ENCODE peak calls at places on chromosome 1, in ten cellular contexts. Q is body of pancreas, Z is prostate gland, G is transverse colon, B is adrenal gland, A is heart left ventricle, X is stomach, L is uterus, P is suprapubic skin, F is spleen. N is an unnamed sample.

GRCh38 chr1:111184648-111185047 is 15.8 kb downstream of the DENND2D start:
- DNase-seq in Q (no peak), Z (no peak), G (no peak), B (no peak), A (no peak), X (no peak), L (no peak), P (no peak), F (no peak), N (no peak)

GRCh38 chr1:209029737-209030136 is 553.8 kb upstream of the CAMK1G start:
- DNase-seq in Q (no peak), Z (no peak), G (no peak), B (no peak), A (no peak), X (no peak), L (no peak), P (no peak), F (no peak), N (no peak)

GRCh38 chr1:38701088-38701487 is 158.5 kb downstream of the RRAGC start:
- DNase-seq in Q (no peak), Z (no peak), G (no peak), B (no peak), A (no peak), X (no peak), L (no peak), P (no peak), F (no peak), N (no peak)

GRCh38 chr1:23718482-23718881 is 24.8 kb upstream of the ELOA start:
- DNase-seq in Q (peak), Z (no peak), G (no peak), B (no peak), A (no peak), X (no peak), L (no peak), P (no peak), F (peak), N (no peak)

GRCh38 chr1:161510477-161510876 is 5.2 kb downstream of the FCGR2A start:
- DNase-seq in Q (no peak), Z (no peak), G (no peak), B (no peak), A (no peak), X (no peak), L (no peak), P (no peak), F (no peak), N (no peak)

GRCh38 chr1:248611883-248612282 is 14.4 kb upstream of the OR2T10 start:
- DNase-seq in Q (no peak), Z (no peak), G (no peak), B (no peak), A (no peak), X (no peak), L (no peak), P (no peak), F (no peak), N (peak)

GRCh38 chr1:87398644-87399043 is 70.0 kb downstream of the LMO4 start:
- DNase-seq in Q (no peak), Z (no peak), G (no peak), B (no peak), A (no peak), X (no peak), L (no peak), P (no peak), F (no peak), N (no peak)

GRCh38 chr1:32215629-32216505 is 6.3 kb downstream of the TMEM234 start:
- DNase-seq in Q (peak), Z (peak), G (peak), B (peak), A (peak), X (peak), L (peak), P (no peak), F (no peak), N (peak)

GRCh38 chr1:186155594-186155993 is 219.5 kb downstream of the TPR start:
- DNase-seq in Q (no peak), Z (no peak), G (no peak), B (no peak), A (no peak), X (no peak), L (no peak), P (no peak), F (no peak), N (peak)

GRCh38 chr1:15691434-15692032 is 7.4 kb downstream of the PLEKHM2 start:
- DNase-seq in Q (no peak), Z (no peak), G (no peak), B (no peak), A (peak), X (no peak), L (peak), P (no peak), F (no peak), N (no peak)

GRCh38 chr1:226403522-226404034 is 4.3 kb downstream of the PARP1 start:
- DNase-seq in Q (peak), Z (no peak), G (no peak), B (no peak), A (no peak), X (no peak), L (no peak), P (peak), F (no peak), N (peak)

GRCh38 chr1:243345205-243345604 is 89.4 kb downstream of the SDCCAG8 start:
- DNase-seq in Q (peak), Z (peak), G (no peak), B (no peak), A (no peak), X (no peak), L (no peak), P (no peak), F (no peak), N (peak)

GRCh38 chr1:155681776-155682175 is 6.8 kb downstream of the YY1AP1 start:
- DNase-seq in Q (no peak), Z (no peak), G (no peak), B (no peak), A (no peak), X (no peak), L (no peak), P (no peak), F (no peak), N (no peak)

GRCh38 chr1:23865543-23865930 is 2.6 kb downstream of the FUCA1 start:
- DNase-seq in Q (peak), Z (peak), G (peak), B (peak), A (peak), X (peak), L (no peak), P (no peak), F (no peak), N (peak)

GRCh38 chr1:38741341-38741740 is 118.2 kb downstream of the RRAGC start:
- DNase-seq in Q (no peak), Z (no peak), G (no peak), B (peak), A (no peak), X (no peak), L (no peak), P (no peak), F (no peak), N (no peak)

GRCh38 chr1:101902199-101902598 is 94.5 kb downstream of the OLFM3 start:
- DNase-seq in Q (no peak), Z (no peak), G (no peak), B (no peak), A (no peak), X (no peak), L (no peak), P (no peak), F (no peak), N (no peak)

GRCh38 chr1:214259353-214259982 is 21.5 kb upstream of the SMYD2 start:
- DNase-seq in Q (no peak), Z (no peak), G (no peak), B (no peak), A (no peak), X (no peak), L (no peak), P (no peak), F (no peak), N (no peak)

GRCh38 chr1:183019860-183020259 is 3.4 kb upstream of the LAMC1 start:
- DNase-seq in Q (peak), Z (peak), G (no peak), B (no peak), A (peak), X (peak), L (no peak), P (no peak), F (no peak), N (no peak)
- TF ChIP-seq CTCF in Q (peak), Z (no peak), G (no peak), B (no peak), A (no peak), X (no peak), L (no peak), P (no peak), F (no peak), N (no peak)

GRCh38 chr1:165411396-165411795 is 33.5 kb downstream of the RXRG start:
- DNase-seq in Q (no peak), Z (no peak), G (no peak), B (no peak), A (no peak), X (no peak), L (no peak), P (no peak), F (no peak), N (no peak)

GRCh38 chr1:165409957-165410356 is 35.0 kb downstream of the RXRG start:
- DNase-seq in Q (no peak), Z (no peak), G (no peak), B (no peak), A (peak), X (no peak), L (no peak), P (no peak), F (no peak), N (no peak)

GRCh38 chr1:165407398-165407797 is 37.5 kb downstream of the RXRG start:
- DNase-seq in Q (no peak), Z (no peak), G (no peak), B (no peak), A (no peak), X (no peak), L (no peak), P (no peak), F (no peak), N (no peak)

GRCh38 chr1:165403835-165404482 is 41.0 kb downstream of the RXRG start:
- DNase-seq in Q (peak), Z (no peak), G (no peak), B (no peak), A (no peak), X (peak), L (no peak), P (no peak), F (no peak), N (peak)

GRCh38 chr1:165408518-165408917 is 36.4 kb downstream of the RXRG start:
- DNase-seq in Q (peak), Z (no peak), G (no peak), B (peak), A (no peak), X (peak), L (no peak), P (no peak), F (no peak), N (peak)
- TF ChIP-seq POLR2A in Q (no peak), Z (no peak), G (no peak), B (no peak), A (no peak), X (no peak), L (no peak), P (no peak), F (no peak), N (no peak)

DNA sequence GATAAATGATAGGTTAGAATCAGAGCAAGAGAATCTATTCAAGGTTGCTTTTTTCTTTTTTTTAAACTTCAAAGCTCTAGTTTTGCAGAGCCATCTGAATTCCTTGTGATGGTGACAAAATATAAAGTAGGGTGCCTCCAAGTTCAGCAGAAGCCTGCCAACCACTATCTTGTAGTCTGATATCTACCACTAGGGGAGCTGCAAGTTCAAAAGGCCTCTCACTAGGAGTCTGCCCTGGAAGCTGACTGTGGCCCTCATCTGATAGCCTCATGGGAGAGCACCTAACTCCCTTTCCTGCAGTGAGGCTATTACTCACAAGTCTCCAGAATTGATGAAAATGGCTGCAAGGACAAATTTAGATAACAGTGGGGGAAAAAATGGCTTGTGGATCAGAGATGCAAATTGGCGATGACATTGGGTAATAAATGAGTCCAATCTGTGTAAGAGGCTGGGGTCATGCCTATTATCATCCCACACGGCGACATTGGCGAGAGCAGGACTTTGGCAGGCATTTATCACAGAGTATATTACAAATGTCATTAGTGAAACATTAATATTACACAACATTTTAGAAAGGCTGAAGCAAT is 10.7 kb upstream of the ZP4 start:
- DNase-seq in Q (peak), Z (no peak), G (no peak), B (peak), A (no peak), X (no peak), L (no peak), P (no peak), F (no peak), N (peak)
- TF ChIP-seq CTCF in Q (peak), Z (no peak), G (peak), B (peak), A (no peak), X (no peak), L (no peak), P (peak), F (no peak), N (peak)

DNA sequence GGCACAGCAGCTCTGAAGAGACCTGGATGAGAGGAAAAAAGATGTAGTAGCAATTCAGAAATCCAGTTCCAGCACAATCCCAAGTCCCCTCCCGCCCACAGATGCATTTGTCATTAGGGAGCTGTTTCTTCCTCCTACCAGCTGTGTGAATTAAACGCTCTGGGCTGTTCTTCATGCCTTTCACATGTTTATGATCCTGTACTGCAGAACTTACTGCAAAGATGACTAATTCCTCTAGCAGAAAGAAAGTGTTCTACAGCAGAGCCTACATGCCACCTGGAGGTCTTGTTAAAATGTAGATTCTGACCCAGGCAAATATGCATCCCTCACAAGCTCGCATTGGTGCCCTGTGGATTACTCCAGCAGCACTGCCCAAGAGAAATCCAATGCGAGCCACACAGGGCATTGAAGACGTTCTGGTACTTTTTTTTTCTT is 6.5 kb downstream of the ENO1 start:
- DNase-seq in Q (no peak), Z (no peak), G (no peak), B (no peak), A (no peak), X (no peak), L (no peak), P (no peak), F (no peak), N (no peak)
- TF ChIP-seq POLR2A in Q (no peak), Z (no peak), G (no peak), B (no peak), A (no peak), X (no peak), L (no peak), P (no peak), F (no peak), N (no peak)

GRCh38 chr1:56589369-56589768 is 10.0 kb upstream of the PLPP3 start:
- DNase-seq in Q (no peak), Z (no peak), G (no peak), B (no peak), A (no peak), X (no peak), L (no peak), P (no peak), F (no peak), N (no peak)

GRCh38 chr1:56586502-56586901 is 7.1 kb upstream of the PLPP3 start:
- DNase-seq in Q (no peak), Z (no peak), G (no peak), B (no peak), A (no peak), X (no peak), L (no peak), P (no peak), F (peak), N (no peak)

GRCh38 chr1:56584910-56585528 is 5.7 kb upstream of the PLPP3 start:
- DNase-seq in Q (peak), Z (peak), G (no peak), B (no peak), A (no peak), X (no peak), L (no peak), P (no peak), F (no peak), N (peak)

GRCh38 chr1:56583957-56584468 is 4.7 kb upstream of the PLPP3 start:
- DNase-seq in Q (no peak), Z (no peak), G (no peak), B (no peak), A (no peak), X (no peak), L (no peak), P (no peak), F (no peak), N (no peak)

GRCh38 chr1:56585985-56586384 is 6.6 kb upstream of the PLPP3 start:
- DNase-seq in Q (no peak), Z (no peak), G (no peak), B (no peak), A (no peak), X (no peak), L (no peak), P (no peak), F (no peak), N (no peak)
- TF ChIP-seq CTCF in Q (no peak), Z (no peak), G (no peak), B (no peak), A (no peak), X (no peak), L (no peak), P (no peak), F (no peak), N (no peak)

GRCh38 chr1:85467036-85467435 is 2.1 kb upstream of the DDAH1 start:
- DNase-seq in Q (no peak), Z (no peak), G (no peak), B (no peak), A (no peak), X (no peak), L (no peak), P (no peak), F (no peak), N (no peak)

GRCh38 chr1:85463666-85464496 is 1.1 kb downstream of the DDAH1 start:
- DNase-seq in Q (no peak), Z (no peak), G (no peak), B (no peak), A (no peak), X (no peak), L (no peak), P (no peak), F (no peak), N (no peak)

GRCh38 chr1:85464497-85465098 is 361 bp downstream of the DDAH1 start:
- DNase-seq in Q (peak), Z (peak), G (peak), B (peak), A (peak), X (peak), L (peak), P (peak), F (peak), N (no peak)

GRCh38 chr1:85465791-85466134 is 804 bp upstream of the DDAH1 start:
- DNase-seq in Q (no peak), Z (no peak), G (no peak), B (no peak), A (no peak), X (no peak), L (no peak), P (no peak), F (no peak), N (no peak)

GRCh38 chr1:85465099-85465790 is at the start of gene DDAH1:
- DNase-seq in Q (peak), Z (peak), G (peak), B (peak), A (peak), X (peak), L (peak), P (peak), F (peak), N (no peak)
- TF ChIP-seq POLR2A in Q (peak), Z (peak), G (no peak), B (peak), A (no peak), X (no peak), L (peak), P (no peak), F (no peak), N (no peak)

GRCh38 chr1:204074274-204075115 is 1.6 kb downstream of the SOX13 start:
- DNase-seq in Q (peak), Z (no peak), G (peak), B (peak), A (peak), X (peak), L (peak), P (peak), F (peak), N (no peak)

GRCh38 chr1:204070895-204071294 is 2.0 kb upstream of the SOX13 start:
- DNase-seq in Q (no peak), Z (no peak), G (no peak), B (no peak), A (no peak), X (no peak), L (no peak), P (no peak), F (no peak), N (no peak)

GRCh38 chr1:204073837-204074273 is 940 bp downstream of the SOX13 start:
- DNase-seq in Q (peak), Z (no peak), G (no peak), B (no peak), A (no peak), X (no peak), L (peak), P (no peak), F (no peak), N (no peak)

GRCh38 chr1:204075116-204075636 is 2.3 kb downstream of the SOX13 start:
- DNase-seq in Q (peak), Z (no peak), G (peak), B (no peak), A (no peak), X (peak), L (peak), P (no peak), F (no peak), N (no peak)

DNA sequence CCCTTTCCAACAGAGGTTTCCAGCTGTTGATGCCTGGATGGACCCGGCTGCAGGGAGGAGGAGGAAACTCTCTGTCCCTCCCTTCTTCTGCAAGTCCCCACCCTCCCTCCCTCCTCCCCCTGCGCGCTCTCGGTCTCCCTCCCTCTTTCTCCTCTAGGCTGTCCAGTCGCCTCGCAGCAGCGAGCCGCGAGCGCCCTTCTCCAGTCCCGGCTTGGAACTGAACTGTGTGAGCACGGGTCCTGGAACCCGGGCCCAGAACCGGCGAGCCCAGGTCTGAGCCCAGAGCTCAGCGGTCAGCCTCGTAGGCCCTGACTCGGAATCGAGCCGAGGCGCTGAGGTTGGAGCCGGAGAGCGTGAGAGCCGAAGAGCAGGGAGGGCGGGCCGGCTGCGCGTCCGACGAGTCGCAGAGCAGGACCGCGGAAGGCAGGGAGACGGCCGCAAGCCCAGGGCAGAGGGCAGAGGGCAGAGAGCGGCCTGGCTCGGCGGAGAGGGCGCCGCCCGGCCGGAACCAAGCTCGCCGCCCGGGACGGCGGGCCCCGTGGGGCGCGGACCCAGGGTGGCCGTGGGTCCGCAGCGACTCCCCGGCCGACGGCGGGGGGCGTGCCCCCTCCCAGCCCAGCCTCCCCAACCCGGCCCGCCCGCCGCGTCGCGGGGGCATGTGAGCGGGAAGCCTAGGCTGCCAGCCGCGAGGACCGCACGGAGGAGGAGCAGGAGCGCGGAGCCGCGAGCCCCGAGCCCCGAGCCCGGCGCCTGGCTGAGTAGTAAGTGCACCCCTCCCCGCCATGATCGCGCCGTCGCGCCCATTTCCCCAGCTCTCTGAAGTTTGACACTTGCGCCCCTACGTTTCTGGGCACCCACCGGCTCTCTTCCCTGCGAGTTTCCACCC is at the start of gene SOX13:
- DNase-seq in Q (peak), Z (peak), G (peak), B (peak), A (peak), X (peak), L (peak), P (peak), F (peak), N (peak)
- TF ChIP-seq CTCF in Q (peak), Z (peak), G (no peak), B (peak), A (peak), X (no peak), L (no peak), P (peak), F (no peak), N (no peak)

DNA sequence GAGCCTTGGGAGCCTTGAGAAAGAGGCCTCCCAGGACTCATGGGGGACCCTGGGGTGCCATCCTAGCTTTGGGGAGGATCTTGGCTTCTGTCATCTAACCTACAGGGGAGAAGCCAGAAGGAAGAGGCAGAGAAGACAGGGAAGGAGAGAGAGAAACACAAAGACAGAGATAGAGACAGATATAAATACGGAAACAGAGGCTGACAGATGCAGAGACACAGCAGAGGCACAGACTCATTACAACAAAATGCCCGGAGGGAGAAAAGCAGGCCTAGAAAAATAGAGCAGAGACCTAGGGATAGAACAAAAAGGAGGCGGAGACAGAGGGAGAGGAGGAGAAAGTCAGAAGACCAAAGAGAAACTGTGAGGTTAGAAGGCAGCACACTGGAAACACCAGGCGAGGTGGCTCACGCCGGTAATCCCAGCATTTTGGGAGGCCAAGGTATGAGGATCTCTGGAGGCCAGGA is 1.9 kb downstream of the PEAR1 start:
- DNase-seq in Q (no peak), Z (no peak), G (no peak), B (no peak), A (no peak), X (no peak), L (no peak), P (no peak), F (no peak), N (no peak)
- TF ChIP-seq POLR2A in Q (no peak), Z (no peak), G (no peak), B (no peak), A (no peak), X (no peak), L (no peak), P (no peak), F (no peak), N (no peak)